ENCODE peak calls at places on chromosome 9, in ten cellular contexts. One of them, this sample, is unnamed.

GRCh38 chr9:83472221-83472665 is 66.0 kb downstream of the FRMD3 start:
- DNase-seq in HTR-8/SVneo: no peak
- DNase-seq in occipital lobe: no peak
- DNase-seq in Right ventricle myocardium superior: no peak
- DNase-seq in putamen: no peak
- DNase-seq in stimulated activated CD4-positive, alpha-beta T cell treated with anti-CD3 and anti-CD28 coated beads, Interleukin-12 subunit alpha, Interleukin-12 subunit beta, amount 100 ng/mL, for 4 hours: no peak
- DNase-seq in stimulated activated CD8-positive, alpha-beta memory T cell treated with anti-CD3 and anti-CD28 coated beads, Interleukin-15, amount 100 ng/mL, for 1 hour: no peak
- DNase-seq in NCI-H774: no peak
- DNase-seq in RCC 7860: peak
- DNase-seq in WTC11: no peak
- DNase-seq in this sample: no peak

GRCh38 chr9:117945286-117945685 is 241.1 kb downstream of the TLR4 start:
- DNase-seq in HTR-8/SVneo: no peak
- DNase-seq in occipital lobe: no peak
- DNase-seq in Right ventricle myocardium superior: no peak
- DNase-seq in putamen: no peak
- DNase-seq in stimulated activated CD4-positive, alpha-beta T cell treated with anti-CD3 and anti-CD28 coated beads, Interleukin-12 subunit alpha, Interleukin-12 subunit beta, amount 100 ng/mL, for 4 hours: no peak
- DNase-seq in stimulated activated CD8-positive, alpha-beta memory T cell treated with anti-CD3 and anti-CD28 coated beads, Interleukin-15, amount 100 ng/mL, for 1 hour: no peak
- DNase-seq in NCI-H774: no peak
- DNase-seq in RCC 7860: no peak
- DNase-seq in WTC11: no peak
- DNase-seq in this sample: no peak

GRCh38 chr9:132833451-132834130 is 44.5 kb downstream of the AK8 start:
- DNase-seq in HTR-8/SVneo: no peak
- DNase-seq in occipital lobe: no peak
- DNase-seq in Right ventricle myocardium superior: no peak
- DNase-seq in putamen: no peak
- DNase-seq in stimulated activated CD4-positive, alpha-beta T cell treated with anti-CD3 and anti-CD28 coated beads, Interleukin-12 subunit alpha, Interleukin-12 subunit beta, amount 100 ng/mL, for 4 hours: no peak
- DNase-seq in stimulated activated CD8-positive, alpha-beta memory T cell treated with anti-CD3 and anti-CD28 coated beads, Interleukin-15, amount 100 ng/mL, for 1 hour: no peak
- DNase-seq in NCI-H774: no peak
- DNase-seq in RCC 7860: no peak
- DNase-seq in WTC11: no peak
- DNase-seq in this sample: no peak

GRCh38 chr9:26833792-26834191 is 58.8 kb downstream of the CAAP1 start:
- DNase-seq in HTR-8/SVneo: no peak
- DNase-seq in occipital lobe: no peak
- DNase-seq in Right ventricle myocardium superior: no peak
- DNase-seq in putamen: no peak
- DNase-seq in stimulated activated CD4-positive, alpha-beta T cell treated with anti-CD3 and anti-CD28 coated beads, Interleukin-12 subunit alpha, Interleukin-12 subunit beta, amount 100 ng/mL, for 4 hours: no peak
- DNase-seq in stimulated activated CD8-positive, alpha-beta memory T cell treated with anti-CD3 and anti-CD28 coated beads, Interleukin-15, amount 100 ng/mL, for 1 hour: no peak
- DNase-seq in NCI-H774: no peak
- DNase-seq in RCC 7860: no peak
- DNase-seq in WTC11: peak
- DNase-seq in this sample: no peak

GRCh38 chr9:4084440-4084818 is 215.4 kb downstream of the GLIS3 start:
- DNase-seq in HTR-8/SVneo: no peak
- DNase-seq in occipital lobe: peak
- DNase-seq in Right ventricle myocardium superior: peak
- DNase-seq in putamen: peak
- DNase-seq in stimulated activated CD4-positive, alpha-beta T cell treated with anti-CD3 and anti-CD28 coated beads, Interleukin-12 subunit alpha, Interleukin-12 subunit beta, amount 100 ng/mL, for 4 hours: no peak
- DNase-seq in stimulated activated CD8-positive, alpha-beta memory T cell treated with anti-CD3 and anti-CD28 coated beads, Interleukin-15, amount 100 ng/mL, for 1 hour: no peak
- DNase-seq in NCI-H774: no peak
- DNase-seq in RCC 7860: no peak
- DNase-seq in WTC11: no peak
- DNase-seq in this sample: no peak

GRCh38 chr9:93620881-93621820 is 44.8 kb downstream of the PHF2 start:
- DNase-seq in HTR-8/SVneo: no peak
- DNase-seq in occipital lobe: no peak
- DNase-seq in Right ventricle myocardium superior: no peak
- DNase-seq in putamen: no peak
- DNase-seq in stimulated activated CD4-positive, alpha-beta T cell treated with anti-CD3 and anti-CD28 coated beads, Interleukin-12 subunit alpha, Interleukin-12 subunit beta, amount 100 ng/mL, for 4 hours: no peak
- DNase-seq in stimulated activated CD8-positive, alpha-beta memory T cell treated with anti-CD3 and anti-CD28 coated beads, Interleukin-15, amount 100 ng/mL, for 1 hour: no peak
- DNase-seq in NCI-H774: no peak
- DNase-seq in RCC 7860: no peak
- DNase-seq in WTC11: no peak
- DNase-seq in this sample: no peak

GRCh38 chr9:76926324-76926731 is 20.4 kb upstream of the PRUNE2 start:
- DNase-seq in HTR-8/SVneo: peak
- DNase-seq in occipital lobe: no peak
- DNase-seq in Right ventricle myocardium superior: no peak
- DNase-seq in putamen: no peak
- DNase-seq in stimulated activated CD4-positive, alpha-beta T cell treated with anti-CD3 and anti-CD28 coated beads, Interleukin-12 subunit alpha, Interleukin-12 subunit beta, amount 100 ng/mL, for 4 hours: no peak
- DNase-seq in stimulated activated CD8-positive, alpha-beta memory T cell treated with anti-CD3 and anti-CD28 coated beads, Interleukin-15, amount 100 ng/mL, for 1 hour: no peak
- DNase-seq in NCI-H774: no peak
- DNase-seq in RCC 7860: peak
- DNase-seq in WTC11: no peak
- DNase-seq in this sample: no peak

GRCh38 chr9:113322671-113323070 is 17.4 kb downstream of the WDR31 start:
- DNase-seq in HTR-8/SVneo: no peak
- DNase-seq in occipital lobe: no peak
- DNase-seq in Right ventricle myocardium superior: no peak
- DNase-seq in putamen: no peak
- DNase-seq in stimulated activated CD4-positive, alpha-beta T cell treated with anti-CD3 and anti-CD28 coated beads, Interleukin-12 subunit alpha, Interleukin-12 subunit beta, amount 100 ng/mL, for 4 hours: no peak
- DNase-seq in stimulated activated CD8-positive, alpha-beta memory T cell treated with anti-CD3 and anti-CD28 coated beads, Interleukin-15, amount 100 ng/mL, for 1 hour: no peak
- DNase-seq in NCI-H774: no peak
- DNase-seq in RCC 7860: no peak
- DNase-seq in WTC11: no peak
- DNase-seq in this sample: no peak

GRCh38 chr9:72305102-72305546 is 59.9 kb downstream of the ZFAND5 start:
- DNase-seq in HTR-8/SVneo: no peak
- DNase-seq in occipital lobe: no peak
- DNase-seq in Right ventricle myocardium superior: peak
- DNase-seq in putamen: peak
- DNase-seq in stimulated activated CD4-positive, alpha-beta T cell treated with anti-CD3 and anti-CD28 coated beads, Interleukin-12 subunit alpha, Interleukin-12 subunit beta, amount 100 ng/mL, for 4 hours: no peak
- DNase-seq in stimulated activated CD8-positive, alpha-beta memory T cell treated with anti-CD3 and anti-CD28 coated beads, Interleukin-15, amount 100 ng/mL, for 1 hour: no peak
- DNase-seq in NCI-H774: no peak
- DNase-seq in RCC 7860: peak
- DNase-seq in WTC11: peak
- DNase-seq in this sample: peak

GRCh38 chr9:135501261-135502167 is 1.0 kb downstream of the MRPS2 start:
- DNase-seq in HTR-8/SVneo: peak
- DNase-seq in occipital lobe: no peak
- DNase-seq in Right ventricle myocardium superior: peak
- DNase-seq in putamen: no peak
- DNase-seq in stimulated activated CD4-positive, alpha-beta T cell treated with anti-CD3 and anti-CD28 coated beads, Interleukin-12 subunit alpha, Interleukin-12 subunit beta, amount 100 ng/mL, for 4 hours: no peak
- DNase-seq in stimulated activated CD8-positive, alpha-beta memory T cell treated with anti-CD3 and anti-CD28 coated beads, Interleukin-15, amount 100 ng/mL, for 1 hour: no peak
- DNase-seq in NCI-H774: no peak
- DNase-seq in RCC 7860: peak
- DNase-seq in WTC11: no peak
- DNase-seq in this sample: peak

GRCh38 chr9:19768798-19769197 is 20.0 kb downstream of the SLC24A2 start:
- DNase-seq in HTR-8/SVneo: no peak
- DNase-seq in occipital lobe: no peak
- DNase-seq in Right ventricle myocardium superior: no peak
- DNase-seq in putamen: no peak
- DNase-seq in stimulated activated CD4-positive, alpha-beta T cell treated with anti-CD3 and anti-CD28 coated beads, Interleukin-12 subunit alpha, Interleukin-12 subunit beta, amount 100 ng/mL, for 4 hours: no peak
- DNase-seq in stimulated activated CD8-positive, alpha-beta memory T cell treated with anti-CD3 and anti-CD28 coated beads, Interleukin-15, amount 100 ng/mL, for 1 hour: no peak
- DNase-seq in NCI-H774: no peak
- DNase-seq in RCC 7860: no peak
- DNase-seq in WTC11: no peak
- DNase-seq in this sample: no peak

GRCh38 chr9:116395409-116396037 is 241.9 kb downstream of the PAPPA start:
- DNase-seq in HTR-8/SVneo: no peak
- DNase-seq in occipital lobe: no peak
- DNase-seq in Right ventricle myocardium superior: no peak
- DNase-seq in putamen: no peak
- DNase-seq in stimulated activated CD4-positive, alpha-beta T cell treated with anti-CD3 and anti-CD28 coated beads, Interleukin-12 subunit alpha, Interleukin-12 subunit beta, amount 100 ng/mL, for 4 hours: no peak
- DNase-seq in stimulated activated CD8-positive, alpha-beta memory T cell treated with anti-CD3 and anti-CD28 coated beads, Interleukin-15, amount 100 ng/mL, for 1 hour: no peak
- DNase-seq in NCI-H774: no peak
- DNase-seq in RCC 7860: no peak
- DNase-seq in WTC11: no peak
- DNase-seq in this sample: no peak

GRCh38 chr9:34096751-34097150 is 29.7 kb downstream of the DCAF12 start:
- DNase-seq in HTR-8/SVneo: no peak
- DNase-seq in occipital lobe: no peak
- DNase-seq in Right ventricle myocardium superior: no peak
- DNase-seq in putamen: no peak
- DNase-seq in stimulated activated CD4-positive, alpha-beta T cell treated with anti-CD3 and anti-CD28 coated beads, Interleukin-12 subunit alpha, Interleukin-12 subunit beta, amount 100 ng/mL, for 4 hours: no peak
- DNase-seq in stimulated activated CD8-positive, alpha-beta memory T cell treated with anti-CD3 and anti-CD28 coated beads, Interleukin-15, amount 100 ng/mL, for 1 hour: no peak
- DNase-seq in NCI-H774: no peak
- DNase-seq in RCC 7860: no peak
- DNase-seq in WTC11: no peak
- DNase-seq in this sample: no peak

GRCh38 chr9:32783168-32783891 is at the start of gene TMEM215:
- DNase-seq in HTR-8/SVneo: peak
- DNase-seq in occipital lobe: no peak
- DNase-seq in Right ventricle myocardium superior: no peak
- DNase-seq in putamen: no peak
- DNase-seq in stimulated activated CD4-positive, alpha-beta T cell treated with anti-CD3 and anti-CD28 coated beads, Interleukin-12 subunit alpha, Interleukin-12 subunit beta, amount 100 ng/mL, for 4 hours: no peak
- DNase-seq in stimulated activated CD8-positive, alpha-beta memory T cell treated with anti-CD3 and anti-CD28 coated beads, Interleukin-15, amount 100 ng/mL, for 1 hour: no peak
- DNase-seq in NCI-H774: peak
- DNase-seq in RCC 7860: no peak
- DNase-seq in WTC11: peak
- DNase-seq in this sample: peak

GRCh38 chr9:133795049-133795448 is 56.9 kb upstream of the SARDH start:
- DNase-seq in HTR-8/SVneo: no peak
- DNase-seq in occipital lobe: no peak
- DNase-seq in Right ventricle myocardium superior: no peak
- DNase-seq in putamen: no peak
- DNase-seq in stimulated activated CD4-positive, alpha-beta T cell treated with anti-CD3 and anti-CD28 coated beads, Interleukin-12 subunit alpha, Interleukin-12 subunit beta, amount 100 ng/mL, for 4 hours: no peak
- DNase-seq in stimulated activated CD8-positive, alpha-beta memory T cell treated with anti-CD3 and anti-CD28 coated beads, Interleukin-15, amount 100 ng/mL, for 1 hour: no peak
- DNase-seq in NCI-H774: no peak
- DNase-seq in RCC 7860: no peak
- DNase-seq in WTC11: no peak
- DNase-seq in this sample: no peak

GRCh38 chr9:137827908-137828526 is 49.6 kb upstream of the CACNA1B start:
- DNase-seq in HTR-8/SVneo: no peak
- DNase-seq in occipital lobe: no peak
- DNase-seq in Right ventricle myocardium superior: no peak
- DNase-seq in putamen: no peak
- DNase-seq in stimulated activated CD4-positive, alpha-beta T cell treated with anti-CD3 and anti-CD28 coated beads, Interleukin-12 subunit alpha, Interleukin-12 subunit beta, amount 100 ng/mL, for 4 hours: no peak
- DNase-seq in stimulated activated CD8-positive, alpha-beta memory T cell treated with anti-CD3 and anti-CD28 coated beads, Interleukin-15, amount 100 ng/mL, for 1 hour: no peak
- DNase-seq in NCI-H774: no peak
- DNase-seq in RCC 7860: no peak
- DNase-seq in WTC11: no peak
- DNase-seq in this sample: no peak

This sample was measured in lower lobe of right lung.